ENCODE peak calls at places on chromosomes 7 and 10, in four cellular contexts. One of them, this sample, is unnamed.

GRCh38 chr7:102152672-102153585 is 133.7 kb upstream of the SH2B2 start:
- DNase-seq in K562: no peak
- DNase-seq in fibroblast of lung: peak; percentile 65
- DNase-seq in A673: no peak
- DNase-seq in this sample: peak; percentile 86

GRCh38 chr7:80302078-80302477 is 167.4 kb downstream of the GNAI1 start:
- DNase-seq in K562: no peak
- DNase-seq in fibroblast of lung: no peak
- DNase-seq in A673: no peak
- DNase-seq in this sample: no peak

GRCh38 chr7:20744913-20745587 is 41.6 kb downstream of the SP8 start:
- DNase-seq in K562: peak; percentile 10
- DNase-seq in fibroblast of lung: peak; percentile 39
- DNase-seq in A673: peak; percentile 11
- DNase-seq in this sample: peak; percentile 2

GRCh38 chr7:37109853-37110252 is 338.8 kb downstream of the ELMO1 start:
- DNase-seq in K562: no peak
- DNase-seq in fibroblast of lung: peak; percentile 9
- DNase-seq in A673: no peak
- DNase-seq in this sample: peak; percentile 28

GRCh38 chr7:22990588-22990949 is 23.4 kb downstream of the HYCC1 start:
- DNase-seq in K562: no peak
- DNase-seq in fibroblast of lung: peak; percentile 86
- DNase-seq in A673: no peak
- DNase-seq in this sample: no peak

GRCh38 chr10:122152544-122152943 is 118.6 kb upstream of the BTBD16 start:
- DNase-seq in K562: no peak
- DNase-seq in fibroblast of lung: peak; percentile 67
- DNase-seq in A673: no peak
- DNase-seq in this sample: no peak

GRCh38 chr7:17462059-17462695 is 163.7 kb downstream of the AHR start:
- DNase-seq in K562: no peak
- DNase-seq in fibroblast of lung: peak; percentile 31
- DNase-seq in A673: peak; percentile 66
- DNase-seq in this sample: no peak

GRCh38 chr7:48179631-48180030 is 8.4 kb downstream of the ABCA13 start:
- DNase-seq in K562: no peak
- DNase-seq in fibroblast of lung: no peak
- DNase-seq in A673: no peak
- DNase-seq in this sample: no peak

GRCh38 chr7:107152011-107152410 is 16.8 kb upstream of the HBP1 start:
- DNase-seq in K562: no peak
- DNase-seq in fibroblast of lung: peak; percentile 63
- DNase-seq in A673: no peak
- DNase-seq in this sample: peak; percentile 28

GRCh38 chr10:132865236-132865635 is 77.1 kb downstream of the CFAP46 start:
- DNase-seq in K562: no peak
- DNase-seq in fibroblast of lung: no peak
- DNase-seq in A673: no peak
- DNase-seq in this sample: no peak

GRCh38 chr7:128030999-128031681 is at the start of gene LRRC4:
- DNase-seq in K562: no peak
- DNase-seq in fibroblast of lung: peak; percentile 62
- DNase-seq in A673: peak; percentile 69
- DNase-seq in this sample: peak; percentile 72

GRCh38 chr10:126013489-126014281 is 117.3 kb downstream of the FANK1 start:
- DNase-seq in K562: peak; percentile 19
- DNase-seq in fibroblast of lung: peak; percentile 97
- DNase-seq in A673: no peak
- DNase-seq in this sample: peak; percentile 1

GRCh38 chr7:15007507-15007906 is 105.0 kb upstream of the DGKB start:
- DNase-seq in K562: no peak
- DNase-seq in fibroblast of lung: no peak
- DNase-seq in A673: peak; percentile 25
- DNase-seq in this sample: peak; percentile 13

GRCh38 chr10:18577823-18578685 is 73.3 kb downstream of the NSUN6 start:
- DNase-seq in K562: no peak
- DNase-seq in fibroblast of lung: no peak
- DNase-seq in A673: no peak
- DNase-seq in this sample: no peak

GRCh38 chr10:75276029-75276872 is 40.5 kb upstream of the COMTD1 start:
- DNase-seq in K562: peak; percentile 68
- DNase-seq in fibroblast of lung: no peak
- DNase-seq in A673: no peak
- DNase-seq in this sample: peak; percentile 11

GRCh38 chr10:131822694-131823245 is 78.0 kb upstream of the PPP2R2D start:
- DNase-seq in K562: no peak
- DNase-seq in fibroblast of lung: no peak
- DNase-seq in A673: no peak
- DNase-seq in this sample: no peak

GRCh38 chr10:126459032-126459831 is 71.0 kb upstream of the ADAM12 start:
- DNase-seq in K562: no peak
- DNase-seq in fibroblast of lung: peak; percentile 91
- DNase-seq in A673: no peak
- DNase-seq in this sample: no peak

GRCh38 chr7:125551008-125551407 is 621.4 kb upstream of the POT1 start:
- DNase-seq in K562: no peak
- DNase-seq in fibroblast of lung: no peak
- DNase-seq in A673: no peak
- DNase-seq in this sample: no peak

GRCh38 chr7:28768577-28769147 is 189.5 kb downstream of the TRIL start:
- DNase-seq in K562: no peak
- DNase-seq in fibroblast of lung: peak; percentile 82
- DNase-seq in A673: peak; percentile 73
- DNase-seq in this sample: no peak

GRCh38 chr7:158017226-158018060 is 570.2 kb downstream of the PTPRN2 start:
- DNase-seq in K562: no peak
- DNase-seq in fibroblast of lung: no peak
- DNase-seq in A673: no peak
- DNase-seq in this sample: peak; percentile 36

GRCh38 chr10:3740157-3740871 is 44.7 kb downstream of the KLF6 start:
- DNase-seq in K562: peak; percentile 55
- DNase-seq in fibroblast of lung: peak; percentile 83
- DNase-seq in A673: peak; percentile 46
- DNase-seq in this sample: peak; percentile 77

GRCh38 chr7:150444674-150445365 is 5.6 kb upstream of the GIMAP8 start:
- DNase-seq in K562: no peak
- DNase-seq in fibroblast of lung: no peak
- DNase-seq in A673: no peak
- DNase-seq in this sample: no peak

GRCh38 chr10:71981024-71981867 is 17.1 kb downstream of the CHST3 start:
- DNase-seq in K562: no peak
- DNase-seq in fibroblast of lung: peak; percentile 82
- DNase-seq in A673: peak; percentile 63
- DNase-seq in this sample: peak; percentile 49

GRCh38 chr10:72170263-72170662 is 45.5 kb upstream of the ANAPC16 start:
- DNase-seq in K562: no peak
- DNase-seq in fibroblast of lung: peak; percentile 71
- DNase-seq in A673: no peak
- DNase-seq in this sample: peak; percentile 47

GRCh38 chr10:44908071-44908709 is 2.9 kb upstream of the TMEM72 start:
- DNase-seq in K562: no peak
- DNase-seq in fibroblast of lung: peak; percentile 20
- DNase-seq in A673: peak; percentile 55
- DNase-seq in this sample: peak; percentile 85

GRCh38 chr10:30893208-30893607 is 138.5 kb downstream of the ZNF438 start:
- DNase-seq in K562: no peak
- DNase-seq in fibroblast of lung: peak; percentile 3
- DNase-seq in A673: no peak
- DNase-seq in this sample: peak; percentile 11

GRCh38 chr10:30897045-30897444 is 134.6 kb downstream of the ZNF438 start:
- DNase-seq in K562: no peak
- DNase-seq in fibroblast of lung: no peak
- DNase-seq in A673: no peak
- DNase-seq in this sample: no peak

GRCh38 chr10:30898964-30899363 is 132.7 kb downstream of the ZNF438 start:
- DNase-seq in K562: no peak
- DNase-seq in fibroblast of lung: no peak
- DNase-seq in A673: no peak
- DNase-seq in this sample: no peak

GRCh38 chr10:30897547-30897946 is 134.1 kb downstream of the ZNF438 start:
- DNase-seq in K562: no peak
- DNase-seq in fibroblast of lung: no peak
- DNase-seq in A673: no peak
- DNase-seq in this sample: no peak

GRCh38 chr10:30894221-30894620 is 137.4 kb downstream of the ZNF438 start:
- DNase-seq in K562: no peak
- DNase-seq in fibroblast of lung: no peak
- DNase-seq in A673: no peak
- DNase-seq in this sample: no peak
- H3K27ac ChIP-seq in K562: no peak overlapping the region
- H3K27ac ChIP-seq in fibroblast of lung: no peak overlapping the region
- H3K27ac ChIP-seq in A673: no peak overlapping the region
- H3K27ac ChIP-seq in this sample: no peak overlapping the region

GRCh38 chr10:63698815-63699205 is 177.6 kb downstream of the REEP3 start:
- DNase-seq in K562: no peak
- DNase-seq in fibroblast of lung: peak; percentile 65
- DNase-seq in A673: no peak
- DNase-seq in this sample: peak; percentile 70
- TF ChIP-seq CTCF in K562: no peak
- TF ChIP-seq CTCF in fibroblast of lung: no peak
- TF ChIP-seq CTCF in A673: no peak
- TF ChIP-seq CTCF in this sample: peak; percentile 4

GRCh38 chr7:152866125-152866524 is 106.6 kb downstream of the ACTR3B start:
- DNase-seq in K562: no peak
- DNase-seq in fibroblast of lung: no peak
- DNase-seq in A673: no peak
- DNase-seq in this sample: no peak

GRCh38 chr7:152866791-152867481 is 107.4 kb downstream of the ACTR3B start:
- DNase-seq in K562: no peak
- DNase-seq in fibroblast of lung: no peak
- DNase-seq in A673: no peak
- DNase-seq in this sample: no peak

GRCh38 chr7:152865461-152865860 is 105.9 kb downstream of the ACTR3B start:
- DNase-seq in K562: no peak
- DNase-seq in fibroblast of lung: no peak
- DNase-seq in A673: no peak
- DNase-seq in this sample: no peak

GRCh38 chr7:152862842-152863241 is 103.3 kb downstream of the ACTR3B start:
- DNase-seq in K562: no peak
- DNase-seq in fibroblast of lung: no peak
- DNase-seq in A673: no peak
- DNase-seq in this sample: no peak

GRCh38 chr7:152865011-152865410 is 105.5 kb downstream of the ACTR3B start:
- DNase-seq in K562: no peak
- DNase-seq in fibroblast of lung: no peak
- DNase-seq in A673: no peak
- DNase-seq in this sample: no peak
- H3K4me1 ChIP-seq in K562: no peaks in the 10 kb centered on the region
- H3K4me1 ChIP-seq in fibroblast of lung: no peaks in the 10 kb centered on the region
- H3K4me1 ChIP-seq in A673: no peaks in the 10 kb centered on the region
- H3K4me1 ChIP-seq in this sample: no peaks in the 10 kb centered on the region

GRCh38 chr10:50417486-50417905 is 166.2 kb upstream of the ASAH2 start:
- DNase-seq in K562: peak; percentile 24
- DNase-seq in fibroblast of lung: no peak
- DNase-seq in A673: peak; percentile 37
- DNase-seq in this sample: no peak

GRCh38 chr10:50416885-50417284 is 165.6 kb upstream of the ASAH2 start:
- DNase-seq in K562: peak; percentile 31
- DNase-seq in fibroblast of lung: no peak
- DNase-seq in A673: no peak
- DNase-seq in this sample: no peak

GRCh38 chr10:50415292-50415691 is 164.0 kb upstream of the ASAH2 start:
- DNase-seq in K562: no peak
- DNase-seq in fibroblast of lung: no peak
- DNase-seq in A673: no peak
- DNase-seq in this sample: peak; percentile 51

GRCh38 chr10:50417906-50418697 is 166.8 kb upstream of the ASAH2 start:
- DNase-seq in K562: peak; percentile 89
- DNase-seq in fibroblast of lung: peak; percentile 91
- DNase-seq in A673: peak; percentile 85
- DNase-seq in this sample: peak; percentile 65

GRCh38 chr10:50416181-50416824 is 165.0 kb upstream of the ASAH2 start:
- DNase-seq in K562: peak; percentile 43
- DNase-seq in fibroblast of lung: no peak
- DNase-seq in A673: peak; percentile 33
- DNase-seq in this sample: no peak
- H3K27ac ChIP-seq in K562: peak overlapping the region; percentile 75
- H3K27ac ChIP-seq in fibroblast of lung: no peak overlapping the region
- H3K27ac ChIP-seq in A673: no peak overlapping the region
- H3K27ac ChIP-seq in this sample: no peak overlapping the region

DNA sequence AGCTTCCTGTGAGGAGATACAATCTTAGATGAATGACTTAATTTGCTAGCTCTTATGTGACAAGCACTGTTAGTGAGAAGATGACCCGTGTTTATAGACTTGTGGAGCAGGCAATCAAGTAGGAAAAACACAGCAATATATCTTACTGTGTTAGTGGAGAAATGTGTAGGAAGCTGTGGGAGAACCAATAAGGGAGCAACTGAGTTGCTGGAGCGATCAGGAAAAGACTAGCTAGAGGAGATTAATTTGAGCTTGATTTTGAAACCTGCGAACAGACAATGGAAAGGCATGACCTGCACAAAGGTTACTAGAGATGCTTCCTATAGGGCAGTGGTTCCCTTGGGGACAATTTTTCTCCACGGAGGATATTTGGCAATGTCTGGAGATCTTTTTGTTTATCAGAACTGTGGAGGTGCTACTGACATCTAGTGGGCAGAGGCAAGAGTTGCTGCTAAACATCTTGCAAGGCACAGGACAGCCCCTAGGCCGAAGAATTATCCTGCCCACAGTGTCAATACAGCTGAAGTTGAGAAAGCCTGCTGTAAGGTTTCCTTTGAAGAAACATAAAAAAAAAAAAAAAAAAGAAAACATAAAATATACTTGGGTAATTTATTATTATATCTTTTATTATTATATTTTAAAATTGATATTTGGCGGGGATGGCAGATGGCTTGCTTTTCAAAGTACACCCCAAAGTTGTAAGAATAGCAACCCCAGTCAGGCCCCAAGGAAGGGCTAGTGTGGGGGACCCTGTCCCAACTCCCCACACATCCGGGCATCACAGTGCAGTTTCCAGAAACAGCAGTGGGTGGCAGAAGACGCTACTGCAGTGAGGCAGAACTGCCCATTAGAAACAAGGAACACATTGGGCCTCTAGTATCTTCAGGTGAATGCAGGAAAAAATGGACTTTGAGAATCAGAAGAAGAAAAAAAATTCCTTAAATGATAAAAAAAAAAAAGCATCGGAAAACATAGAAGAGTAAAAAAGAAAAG is 481.5 kb downstream of the SH2D4B start:
- DNase-seq in K562: peak; percentile 17
- DNase-seq in fibroblast of lung: peak; percentile 29
- DNase-seq in A673: peak; percentile 83
- DNase-seq in this sample: peak; percentile 65
- TF ChIP-seq CTCF in K562: peak; percentile 57
- TF ChIP-seq CTCF in fibroblast of lung: peak; percentile 37
- TF ChIP-seq CTCF in A673: peak; percentile 80
- TF ChIP-seq CTCF in this sample: peak; percentile 73

This sample was measured in cardiac muscle cell.